ENCODE peak calls at places on chromosome 1, in eight cellular contexts. F, O, I, L, M, S, Z and B are unnamed samples.

GRCh38 chr1:8794605-8795004 is 22.8 kb downstream of the RERE start:
- DNase-seq in M (no peak), S (no peak), L (no peak), I (no peak), F (no peak), Z (no peak), O (no peak), B (no peak)

GRCh38 chr1:175865041-175865766 is 121.8 kb upstream of the TNR start:
- DNase-seq in S (no peak), O (no peak), L (no peak), M (no peak), I (no peak), F (no peak), Z (no peak), B (no peak)

GRCh38 chr1:59453297-59453970 is 156.5 kb downstream of the FGGY start:
- DNase-seq in O (no peak), S (no peak), I (no peak), M (no peak), F (no peak), Z (no peak), L (no peak), B (no peak)

GRCh38 chr1:14451217-14451616 is 147.3 kb upstream of the KAZN start:
- DNase-seq in S (no peak), O (no peak), Z (no peak), F (no peak), M (no peak), L (no peak), I (no peak), B (no peak)

GRCh38 chr1:173562813-173563212 is 40.1 kb downstream of the SLC9C2 start:
- DNase-seq in M (no peak), S (no peak), O (no peak), L (no peak), Z (peak; percentile 46), I (no peak), F (no peak), B (no peak)

GRCh38 chr1:224615861-224616760 is at the start of gene CNIH3:
- DNase-seq in O (no peak), I (peak; percentile 81), S (no peak), Z (peak; percentile 85), L (peak; percentile 87), M (peak; percentile 86), F (peak; percentile 75), B (peak; percentile 21)

GRCh38 chr1:67897270-67897949 is 64.1 kb upstream of the GNG12 start:
- DNase-seq in O (no peak), Z (no peak), I (no peak), L (no peak), M (no peak), F (no peak), S (no peak), B (no peak)

GRCh38 chr1:67555487-67556296 is 125.5 kb upstream of the SERBP1 start:
- DNase-seq in O (no peak), F (no peak), L (peak; percentile 42), S (no peak), Z (no peak), M (no peak), I (no peak), B (no peak)

GRCh38 chr1:42777860-42778259 is 6.9 kb upstream of the TMEM269 start:
- DNase-seq in L (peak; percentile 49), S (peak; percentile 16), I (no peak), O (no peak), M (peak; percentile 31), F (no peak), Z (peak; percentile 63), B (peak; percentile 53)

GRCh38 chr1:212024469-212025149 is 10.7 kb downstream of the INTS7 start:
- DNase-seq in I (no peak), Z (no peak), L (no peak), F (no peak), S (no peak), O (no peak), M (no peak), B (no peak)

GRCh38 chr1:24343412-24344089 is 24.4 kb downstream of the GRHL3 start:
- DNase-seq in O (no peak), S (no peak), M (no peak), L (no peak), F (no peak), I (no peak), Z (no peak), B (no peak)

GRCh38 chr1:172273668-172274396 is 146.7 kb upstream of the C1orf105 start:
- DNase-seq in L (no peak), F (no peak), S (no peak), M (no peak), Z (no peak), O (no peak), I (no peak), B (peak; percentile 39)

GRCh38 chr1:18581420-18581880 is 49.2 kb upstream of the PAX7 start:
- DNase-seq in S (no peak), L (peak; percentile 70), F (no peak), O (peak; percentile 6), M (no peak), Z (peak; percentile 78), I (peak; percentile 60), B (peak; percentile 34)

GRCh38 chr1:172753964-172754363 is 95.1 kb downstream of the FASLG start:
- DNase-seq in M (no peak), Z (no peak), O (no peak), F (no peak), L (no peak), S (no peak), I (no peak), B (no peak)

GRCh38 chr1:10973552-10973951 is 38.9 kb upstream of the TARDBP start:
- DNase-seq in M (no peak), O (no peak), L (no peak), I (no peak), S (no peak), Z (no peak), F (no peak), B (no peak)

GRCh38 chr1:21586926-21587601 is 77.8 kb downstream of the ALPL start:
- DNase-seq in O (no peak), M (peak; percentile 82), F (peak; percentile 71), L (peak; percentile 60), S (no peak), Z (no peak), I (peak; percentile 68), B (no peak)

GRCh38 chr1:168907781-168908180 is 178.8 kb upstream of the DPT start:
- DNase-seq in Z (no peak), F (no peak), O (no peak), L (no peak), S (no peak), M (no peak), I (no peak), B (no peak)

GRCh38 chr1:119373465-119373864 is 4.9 kb downstream of the HAO2 start:
- DNase-seq in O (no peak), S (no peak), I (no peak), F (peak; percentile 72), L (no peak), M (peak; percentile 52), Z (no peak), B (no peak)

GRCh38 chr1:204377800-204378608 is 18.3 kb upstream of the PLEKHA6 start:
- DNase-seq in I (peak; percentile 57), Z (peak; percentile 67), S (peak; percentile 36), L (peak; percentile 69), M (no peak), F (peak; percentile 75), O (peak; percentile 18), B (peak; percentile 44)

GRCh38 chr1:1024421-1025415 is 4.8 kb downstream of the AGRN start:
- DNase-seq in S (no peak), M (no peak), Z (no peak), L (peak; percentile 44), O (no peak), I (peak; percentile 74), F (peak; percentile 91), B (no peak)

GRCh38 chr1:219304227-219305226 is 130.8 kb downstream of the LYPLAL1 start:
- DNase-seq in M (peak; percentile 62), F (peak; percentile 49), S (no peak), Z (no peak), L (no peak), I (peak; percentile 13), O (no peak), B (no peak)

GRCh38 chr1:53408013-53408754 is 51.0 kb upstream of the DMRTB1 start:
- DNase-seq in O (no peak), L (no peak), I (no peak), Z (no peak), F (no peak), M (peak; percentile 16), S (no peak), B (no peak)

GRCh38 chr1:198186916-198187580 is 30.2 kb downstream of the NEK7 start:
- DNase-seq in Z (no peak), O (no peak), M (no peak), S (no peak), I (no peak), L (no peak), F (no peak), B (no peak)

GRCh38 chr1:67629370-67630075 is 55.5 kb upstream of the GADD45A start:
- DNase-seq in S (no peak), M (peak; percentile 21), Z (no peak), O (no peak), F (no peak), L (no peak), I (no peak), B (no peak)

GRCh38 chr1:221494670-221495069 is 247.2 kb downstream of the DUSP10 start:
- DNase-seq in O (no peak), L (no peak), F (peak; percentile 34), I (peak; percentile 54), S (no peak), Z (no peak), M (no peak), B (no peak)

GRCh38 chr1:39128959-39129358 is 75.5 kb upstream of the MACF1 start:
- DNase-seq in O (no peak), M (no peak), L (no peak), Z (no peak), I (peak; percentile 89), F (peak; percentile 88), S (no peak), B (no peak)

GRCh38 chr1:115052454-115053083 is 22.9 kb downstream of the TSHB start:
- DNase-seq in M (peak; percentile 39), I (peak; percentile 71), Z (peak; percentile 76), L (peak; percentile 76), S (peak; percentile 52), O (peak; percentile 19), F (peak; percentile 56), B (peak; percentile 51)

GRCh38 chr1:216215169-216215568 is 208.1 kb downstream of the USH2A start:
- DNase-seq in S (no peak), L (no peak), F (no peak), M (no peak), Z (no peak), I (no peak), O (no peak), B (no peak)

GRCh38 chr1:201565024-201565730 is 26.2 kb downstream of the NAV1 start:
- DNase-seq in Z (no peak), M (no peak), I (peak; percentile 5), O (no peak), F (no peak), L (no peak), S (no peak), B (no peak)

GRCh38 chr1:190474010-190474409 is 3.7 kb downstream of the BRINP3 start:
- DNase-seq in O (no peak), S (no peak), M (no peak), F (no peak), Z (no peak), I (no peak), L (no peak), B (no peak)

GRCh38 chr1:173996995-173997394 is 25.2 kb downstream of the RC3H1 start:
- DNase-seq in M (no peak), L (no peak), S (no peak), O (no peak), Z (no peak), I (no peak), F (no peak), B (no peak)